ENCODE peak calls at places on chromosomes 2 and 18, in six cellular contexts. S is retinal pigment epithelial cell; E is stimulated activated CD8-positive, alpha-beta memory T cell treated with anti-CD3 and anti-CD28 coated beads, Interleukin-4, amount 100 ng/mL, for 48 hours; M is NCI-H2171; I is progenitor cell of endocrine pancreas; H is sciatic nerve. Q is an unnamed sample.

GRCh38 chr2:40741532-40741931 is 289.6 kb upstream of the SLC8A1 start:
- DNase-seq in S (no peak), E (no peak), M (no peak), I (no peak), H (no peak), Q (no peak)

GRCh38 chr2:230908595-230909191 is 16.3 kb downstream of the GPR55 start:
- DNase-seq in S (no peak), E (peak; percentile 78), M (no peak), I (no peak), H (peak; percentile 34), Q (no peak)

GRCh38 chr2:4898706-4899105 is 793.5 kb upstream of the SOX11 start:
- DNase-seq in S (peak; percentile 9), E (no peak), M (no peak), I (no peak), H (no peak), Q (no peak)

GRCh38 chr2:142131016-142131714 is at the start of gene LRP1B:
- DNase-seq in S (peak; percentile 19), E (no peak), M (peak; percentile 16), I (peak; percentile 13), H (no peak), Q (peak; percentile 32)

GRCh38 chr2:12930382-12930781 is 213.6 kb downstream of the TRIB2 start:
- DNase-seq in S (no peak), E (no peak), M (no peak), I (no peak), H (no peak), Q (no peak)

GRCh38 chr2:23420091-23420839 is 35.3 kb downstream of the KLHL29 start:
- DNase-seq in S (no peak), E (no peak), M (no peak), I (no peak), H (peak; percentile 47), Q (no peak)

GRCh38 chr2:85445316-85446295 is 27.1 kb downstream of the SH2D6 start:
- DNase-seq in S (no peak), E (no peak), M (peak; percentile 28), I (no peak), H (no peak), Q (no peak)

GRCh38 chr18:74766233-74766632 is 168.6 kb downstream of the ZNF407 start:
- DNase-seq in S (no peak), E (no peak), M (no peak), I (no peak), H (no peak), Q (no peak)

GRCh38 chr2:77720115-77720514 is 197.9 kb upstream of the LRRTM4 start:
- DNase-seq in S (no peak), E (no peak), M (no peak), I (no peak), H (no peak), Q (no peak)

GRCh38 chr18:74453642-74454198 is 3.4 kb downstream of the DIPK1C start:
- DNase-seq in S (no peak), E (no peak), M (no peak), I (no peak), H (no peak), Q (no peak)

GRCh38 chr18:22790545-22791415 is 142.3 kb upstream of the RBBP8 start:
- DNase-seq in S (no peak), E (no peak), M (no peak), I (no peak), H (no peak), Q (no peak)

GRCh38 chr2:167335627-167336026 is 447.3 kb downstream of the XIRP2 start:
- DNase-seq in S (no peak), E (no peak), M (no peak), I (no peak), H (no peak), Q (no peak)